ENCODE peak calls at places on chromosomes 2 and 18, in four cellular contexts. S, R, T and Q are unnamed samples.

GRCh38 chr2:133777607-133778006 is 209.3 kb upstream of the NCKAP5 start:
- DNase-seq in R (no peak), S (no peak), T (no peak), Q (no peak)

GRCh38 chr18:9067823-9068222 is 34.7 kb upstream of the NDUFV2 start:
- DNase-seq in T (no peak), S (no peak), R (no peak), Q (no peak)

GRCh38 chr2:241312082-241312481 is 3.4 kb downstream of the HDLBP start:
- DNase-seq in T (no peak), R (no peak), S (no peak), Q (no peak)

GRCh38 chr2:171086352-171087290 is 74.1 kb downstream of the TLK1 start:
- DNase-seq in T (peak; percentile 20), R (peak; percentile 40), S (peak; percentile 41), Q (peak; percentile 81)

GRCh38 chr18:37578182-37578678 is 12.6 kb upstream of the CELF4 start:
- DNase-seq in R (no peak), T (no peak), S (no peak), Q (peak; percentile 19)

GRCh38 chr2:223976635-223977226 is 19.5 kb downstream of the MRPL44 start:
- DNase-seq in T (no peak), S (no peak), R (no peak), Q (no peak)

GRCh38 chr2:73238149-73238548 is 4.0 kb downstream of the CCT7 start:
- DNase-seq in S (no peak), T (no peak), R (no peak), Q (no peak)

GRCh38 chr18:44731866-44732555 is 51.3 kb downstream of the SETBP1 start:
- DNase-seq in R (no peak), T (no peak), S (peak; percentile 49), Q (no peak)

GRCh38 chr2:185676316-185676715 is 62.3 kb upstream of the FSIP2 start:
- DNase-seq in T (no peak), S (no peak), R (no peak), Q (no peak)

GRCh38 chr2:241949736-241950412 is 80.3 kb downstream of the RTP5 start:
- DNase-seq in T (no peak), S (no peak), R (no peak), Q (no peak)

GRCh38 chr18:44893045-44893706 is 212.5 kb downstream of the SETBP1 start:
- DNase-seq in T (no peak), R (no peak), S (no peak), Q (no peak)

GRCh38 chr2:218485986-218486667 is 67.2 kb downstream of the VIL1 start:
- DNase-seq in S (no peak), R (no peak), T (no peak), Q (no peak)

GRCh38 chr2:84942964-84943421 is 28.0 kb upstream of the KCMF1 start:
- DNase-seq in S (peak; percentile 96), R (no peak), T (no peak), Q (no peak)

GRCh38 chr2:19141234-19142004 is 217.0 kb downstream of the OSR1 start:
- DNase-seq in T (no peak), S (no peak), R (no peak), Q (no peak)

GRCh38 chr2:18219676-18220075 is 340.8 kb downstream of the RDH14 start:
- DNase-seq in T (no peak), S (no peak), R (no peak), Q (no peak)

GRCh38 chr2:58484201-58484600 is 243.1 kb upstream of the FANCL start:
- DNase-seq in S (no peak), T (no peak), R (no peak), Q (no peak)

GRCh38 chr2:147567131-147567530 is 277.7 kb upstream of the ACVR2A start:
- DNase-seq in S (no peak), R (no peak), T (no peak), Q (peak; percentile 23)

GRCh38 chr2:41966431-41966893 is 81.4 kb upstream of the PKDCC start:
- DNase-seq in R (no peak), T (no peak), S (no peak), Q (peak; percentile 84)

GRCh38 chr18:57446322-57446721 is 11.1 kb downstream of the ONECUT2 start:
- DNase-seq in T (peak; percentile 43), S (peak; percentile 48), R (no peak), Q (peak; percentile 33)

GRCh38 chr2:28224648-28225471 is 167.8 kb upstream of the FOSL2 start:
- DNase-seq in R (no peak), S (no peak), T (no peak), Q (no peak)

GRCh38 chr2:50773533-50773932 is 258.4 kb downstream of the NRXN1 start:
- DNase-seq in T (no peak), R (no peak), S (no peak), Q (peak; percentile 70)

GRCh38 chr2:25606892-25607291 is 66.5 kb downstream of the DTNB start:
- DNase-seq in T (no peak), S (peak; percentile 44), R (no peak), Q (peak; percentile 46)

GRCh38 chr2:145957929-145958328 is 1438.0 kb upstream of the ZEB2 start:
- DNase-seq in R (no peak), T (no peak), S (no peak), Q (no peak)

GRCh38 chr2:45772038-45772437 is 120.6 kb downstream of the PRKCE start:
- DNase-seq in R (no peak), T (no peak), S (no peak), Q (no peak)

GRCh38 chr2:96146151-96146880 is 1.1 kb upstream of the DUSP2 start:
- DNase-seq in S (peak; percentile 91), R (peak; percentile 86), T (no peak), Q (peak; percentile 83)

GRCh38 chr2:44817256-44817655 is 124.2 kb upstream of the SIX3 start:
- DNase-seq in R (no peak), T (no peak), S (no peak), Q (no peak)

GRCh38 chr2:65204461-65205230 is 23.0 kb upstream of the ACTR2 start:
- DNase-seq in R (no peak), T (no peak), S (peak; percentile 28), Q (peak; percentile 39)

GRCh38 chr2:170236639-170237037 is 58.7 kb downstream of the MYO3B start:
- DNase-seq in R (no peak), S (no peak), T (no peak), Q (no peak)

GRCh38 chr2:75632091-75632704 is 14.4 kb upstream of the MRPL19 start:
- DNase-seq in S (no peak), R (no peak), T (no peak), Q (no peak)

GRCh38 chr2:14756122-14756541 is 123.6 kb downstream of the LRATD1 start:
- DNase-seq in R (no peak), T (no peak), S (no peak), Q (no peak)

GRCh38 chr2:184304006-184304405 is 294.3 kb upstream of the ZNF804A start:
- DNase-seq in T (no peak), R (no peak), S (no peak), Q (no peak)

GRCh38 chr2:42298132-42298531 is 62.9 kb downstream of the COX7A2L start:
- DNase-seq in R (no peak), T (no peak), S (no peak), Q (no peak)

GRCh38 chr2:113157108-113157896 is 16.5 kb upstream of the PSD4 start:
- DNase-seq in T (peak; percentile 77), R (peak; percentile 48), S (peak; percentile 30), Q (peak; percentile 84)